ENCODE peak calls at places on chromosomes 11 and 22, in eight cellular contexts. One of them, this sample, is unnamed.

GRCh38 chr11:84958295-84958694 is 668.8 kb downstream of the DLG2 start:
- DNase-seq in tibial artery: no peak
- DNase-seq in A549: no peak
- DNase-seq in GM23338: no peak
- DNase-seq in ovary: no peak
- DNase-seq in hepatocyte: peak; percentile 13
- DNase-seq in GM12878: no peak
- DNase-seq in brain microvascular endothelial cell: no peak
- DNase-seq in this sample: no peak

GRCh38 chr11:64585150-64585549 is 5.9 kb upstream of the SLC22A12 start:
- DNase-seq in tibial artery: no peak
- DNase-seq in A549: no peak
- DNase-seq in GM23338: no peak
- DNase-seq in ovary: no peak
- DNase-seq in hepatocyte: no peak
- DNase-seq in GM12878: no peak
- DNase-seq in brain microvascular endothelial cell: no peak
- DNase-seq in this sample: no peak

GRCh38 chr11:44364596-44364995 is 54.7 kb upstream of the ALX4 start:
- DNase-seq in tibial artery: no peak
- DNase-seq in A549: no peak
- DNase-seq in GM23338: no peak
- DNase-seq in ovary: no peak
- DNase-seq in hepatocyte: no peak
- DNase-seq in GM12878: no peak
- DNase-seq in brain microvascular endothelial cell: no peak
- DNase-seq in this sample: no peak

GRCh38 chr11:14374922-14375630 is 16.1 kb upstream of the RRAS2 start:
- DNase-seq in tibial artery: no peak
- DNase-seq in A549: peak; percentile 30
- DNase-seq in GM23338: peak; percentile 73
- DNase-seq in ovary: no peak
- DNase-seq in hepatocyte: no peak
- DNase-seq in GM12878: no peak
- DNase-seq in brain microvascular endothelial cell: no peak
- DNase-seq in this sample: no peak

GRCh38 chr11:29320196-29320595 is 696.6 kb downstream of the KCNA4 start:
- DNase-seq in tibial artery: no peak
- DNase-seq in A549: no peak
- DNase-seq in GM23338: no peak
- DNase-seq in ovary: no peak
- DNase-seq in hepatocyte: no peak
- DNase-seq in GM12878: no peak
- DNase-seq in brain microvascular endothelial cell: no peak
- DNase-seq in this sample: no peak

GRCh38 chr11:125925247-125925740 is 20.6 kb upstream of the VSIG10L2 start:
- DNase-seq in tibial artery: no peak
- DNase-seq in A549: no peak
- DNase-seq in GM23338: no peak
- DNase-seq in ovary: no peak
- DNase-seq in hepatocyte: peak; percentile 74
- DNase-seq in GM12878: no peak
- DNase-seq in brain microvascular endothelial cell: no peak
- DNase-seq in this sample: no peak

GRCh38 chr22:46563381-46564083 is 26.1 kb upstream of the CELSR1 start:
- DNase-seq in tibial artery: peak; percentile 66
- DNase-seq in A549: peak; percentile 68
- DNase-seq in GM23338: peak; percentile 82
- DNase-seq in ovary: peak; percentile 48
- DNase-seq in hepatocyte: peak; percentile 81
- DNase-seq in GM12878: no peak
- DNase-seq in brain microvascular endothelial cell: peak; percentile 32
- DNase-seq in this sample: no peak

GRCh38 chr22:20868225-20868944 is 9.6 kb downstream of the SNAP29 start:
- DNase-seq in tibial artery: no peak
- DNase-seq in A549: no peak
- DNase-seq in GM23338: no peak
- DNase-seq in ovary: no peak
- DNase-seq in hepatocyte: no peak
- DNase-seq in GM12878: no peak
- DNase-seq in brain microvascular endothelial cell: no peak
- DNase-seq in this sample: no peak

GRCh38 chr11:2127357-2127971 is 11.7 kb downstream of the IGF2 start:
- DNase-seq in tibial artery: no peak
- DNase-seq in A549: no peak
- DNase-seq in GM23338: no peak
- DNase-seq in ovary: no peak
- DNase-seq in hepatocyte: no peak
- DNase-seq in GM12878: no peak
- DNase-seq in brain microvascular endothelial cell: no peak
- DNase-seq in this sample: no peak

GRCh38 chr11:819943-820649 is 1.4 kb downstream of the PNPLA2 start:
- DNase-seq in tibial artery: peak; percentile 93
- DNase-seq in A549: peak; percentile 92
- DNase-seq in GM23338: peak; percentile 92
- DNase-seq in ovary: peak; percentile 69
- DNase-seq in hepatocyte: peak; percentile 93
- DNase-seq in GM12878: no peak
- DNase-seq in brain microvascular endothelial cell: no peak
- DNase-seq in this sample: peak; percentile 96

GRCh38 chr11:76606102-76606793 is 64.3 kb downstream of the LRRC32 start:
- DNase-seq in tibial artery: peak; percentile 75
- DNase-seq in A549: no peak
- DNase-seq in GM23338: no peak
- DNase-seq in ovary: peak; percentile 50
- DNase-seq in hepatocyte: no peak
- DNase-seq in GM12878: no peak
- DNase-seq in brain microvascular endothelial cell: no peak
- DNase-seq in this sample: peak; percentile 84

GRCh38 chr11:9214765-9215164 is 50.4 kb downstream of the DENND5A start:
- DNase-seq in tibial artery: no peak
- DNase-seq in A549: peak; percentile 38
- DNase-seq in GM23338: no peak
- DNase-seq in ovary: no peak
- DNase-seq in hepatocyte: no peak
- DNase-seq in GM12878: no peak
- DNase-seq in brain microvascular endothelial cell: no peak
- DNase-seq in this sample: no peak
- H3K27ac ChIP-seq in tibial artery: no peak overlapping the region
- H3K27ac ChIP-seq in A549: no peak overlapping the region
- H3K27ac ChIP-seq in GM23338: peak overlapping the region; percentile 70
- H3K27ac ChIP-seq in ovary: no peak overlapping the region
- H3K27ac ChIP-seq in hepatocyte: no peak overlapping the region
- H3K27ac ChIP-seq in GM12878: peak overlapping the region; percentile 47
- H3K27ac ChIP-seq in brain microvascular endothelial cell: no peak overlapping the region
- H3K27ac ChIP-seq in this sample: no peak overlapping the region

GRCh38 chr11:132114185-132114584 is 743.8 kb downstream of the NTM start:
- DNase-seq in tibial artery: peak; percentile 38
- DNase-seq in A549: peak; percentile 6
- DNase-seq in GM23338: peak; percentile 78
- DNase-seq in ovary: no peak
- DNase-seq in hepatocyte: peak; percentile 57
- DNase-seq in GM12878: no peak
- DNase-seq in brain microvascular endothelial cell: no peak
- DNase-seq in this sample: no peak
- TF ChIP-seq CTCF in tibial artery: no peak
- TF ChIP-seq CTCF in A549: no peak
- TF ChIP-seq CTCF in GM23338: peak; percentile 62
- TF ChIP-seq CTCF in ovary: no peak
- TF ChIP-seq CTCF in hepatocyte: peak; percentile 48
- TF ChIP-seq CTCF in GM12878: peak; percentile 53
- TF ChIP-seq CTCF in brain microvascular endothelial cell: peak; percentile 67
- TF ChIP-seq CTCF in this sample: no peak

DNA sequence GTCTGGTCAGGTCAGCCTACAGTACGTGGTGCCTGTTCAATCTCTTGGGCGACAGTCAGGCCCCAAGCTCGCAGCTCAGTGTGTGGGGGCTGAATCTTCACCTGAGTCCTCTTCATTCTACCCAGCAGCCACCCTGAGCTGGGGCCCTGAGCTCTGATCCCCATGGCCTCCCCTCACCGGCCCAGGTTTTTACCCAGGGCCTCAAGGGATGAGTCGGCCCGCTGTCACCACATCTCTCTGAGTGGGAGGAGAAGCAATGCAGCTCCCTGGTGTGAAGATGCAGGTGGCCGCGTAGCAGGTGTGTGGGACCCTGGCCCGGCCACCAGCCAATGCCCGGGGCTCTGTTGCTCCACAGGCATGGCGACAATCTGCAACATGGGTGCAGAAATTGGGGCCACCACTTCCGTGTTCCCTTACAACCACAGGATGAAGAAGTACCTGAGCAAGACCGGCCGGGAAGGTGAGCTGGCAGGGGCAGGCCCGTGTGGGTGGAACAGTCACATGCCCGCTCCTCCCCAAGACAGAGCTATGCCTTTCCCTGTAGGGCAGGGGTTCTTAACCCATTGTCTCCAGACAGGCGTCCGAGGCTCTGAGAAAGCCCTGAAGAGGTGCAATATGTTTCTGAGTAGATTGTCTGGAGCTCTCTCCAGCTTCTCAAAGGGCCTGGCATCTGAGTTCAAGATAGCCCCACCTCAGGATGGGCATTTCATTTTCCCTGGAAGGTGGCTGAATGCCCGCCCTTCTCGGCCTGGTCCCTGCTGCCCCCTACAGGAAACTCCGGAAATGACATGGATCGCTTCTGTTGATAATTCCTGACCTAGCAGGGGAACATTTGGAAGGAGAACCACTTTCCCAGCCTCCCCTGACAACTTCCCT is 26.9 kb downstream of the POLR3H start:
- DNase-seq in tibial artery: peak; percentile 72
- DNase-seq in A549: peak; percentile 48
- DNase-seq in GM23338: peak; percentile 83
- DNase-seq in ovary: peak; percentile 72
- DNase-seq in hepatocyte: peak; percentile 77
- DNase-seq in GM12878: no peak
- DNase-seq in brain microvascular endothelial cell: peak; percentile 34
- DNase-seq in this sample: no peak
- H3K27ac ChIP-seq in tibial artery: peak overlapping the region; percentile 78
- H3K27ac ChIP-seq in A549: no peak overlapping the region
- H3K27ac ChIP-seq in GM23338: no peak overlapping the region
- H3K27ac ChIP-seq in ovary: no peak overlapping the region
- H3K27ac ChIP-seq in hepatocyte: no peak overlapping the region
- H3K27ac ChIP-seq in GM12878: no peak overlapping the region
- H3K27ac ChIP-seq in brain microvascular endothelial cell: no peak overlapping the region
- H3K27ac ChIP-seq in this sample: peak overlapping the region; percentile 69

DNA sequence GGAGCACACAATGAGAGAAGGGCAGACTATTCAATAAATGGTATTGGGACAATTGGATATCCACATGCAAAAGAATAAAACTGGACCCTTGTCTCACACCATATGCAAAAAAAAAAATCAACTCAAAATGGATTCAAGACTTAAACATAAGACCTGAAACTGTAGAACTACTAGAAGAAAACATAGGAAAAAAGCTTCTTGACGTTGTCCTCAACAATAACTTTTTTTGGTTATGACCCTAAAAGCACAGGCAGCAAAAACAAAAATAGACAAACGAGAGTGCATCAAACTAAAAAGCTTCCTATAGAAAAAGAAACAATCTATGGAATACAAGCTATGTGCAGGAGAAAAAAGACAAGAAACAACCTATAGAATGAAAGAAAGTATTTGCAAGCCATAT is 37.1 kb upstream of the EED start:
- DNase-seq in tibial artery: no peak
- DNase-seq in A549: no peak
- DNase-seq in GM23338: no peak
- DNase-seq in ovary: no peak
- DNase-seq in hepatocyte: no peak
- DNase-seq in GM12878: no peak
- DNase-seq in brain microvascular endothelial cell: no peak
- DNase-seq in this sample: no peak
- TF ChIP-seq CTCF in tibial artery: no peak
- TF ChIP-seq CTCF in A549: no peak
- TF ChIP-seq CTCF in GM23338: no peak
- TF ChIP-seq CTCF in ovary: no peak
- TF ChIP-seq CTCF in hepatocyte: no peak
- TF ChIP-seq CTCF in GM12878: no peak
- TF ChIP-seq CTCF in brain microvascular endothelial cell: no peak
- TF ChIP-seq CTCF in this sample: no peak

GRCh38 chr11:32435947-32436750 is 810 bp upstream of the WT1 start:
- DNase-seq in tibial artery: no peak
- DNase-seq in A549: no peak
- DNase-seq in GM23338: peak; percentile 65
- DNase-seq in ovary: peak; percentile 84
- DNase-seq in hepatocyte: no peak
- DNase-seq in GM12878: no peak
- DNase-seq in brain microvascular endothelial cell: no peak
- DNase-seq in this sample: no peak
- H3K27ac ChIP-seq in tibial artery: no peak overlapping the region
- H3K27ac ChIP-seq in A549: peak overlapping the region; percentile 79
- H3K27ac ChIP-seq in GM23338: no peak overlapping the region
- H3K27ac ChIP-seq in ovary: peak overlapping the region; percentile 89
- H3K27ac ChIP-seq in hepatocyte: no peak overlapping the region
- H3K27ac ChIP-seq in GM12878: no peak overlapping the region
- H3K27ac ChIP-seq in brain microvascular endothelial cell: no peak overlapping the region
- H3K27ac ChIP-seq in this sample: no peak overlapping the region

GRCh38 chr11:73729594-73730206 is 31.2 kb downstream of the RAB6A start:
- DNase-seq in tibial artery: no peak
- DNase-seq in A549: peak; percentile 36
- DNase-seq in GM23338: peak; percentile 86
- DNase-seq in ovary: no peak
- DNase-seq in hepatocyte: peak; percentile 12
- DNase-seq in GM12878: no peak
- DNase-seq in brain microvascular endothelial cell: no peak
- DNase-seq in this sample: no peak
- TF ChIP-seq CTCF in tibial artery: no peak
- TF ChIP-seq CTCF in A549: no peak
- TF ChIP-seq CTCF in GM23338: peak; percentile 77
- TF ChIP-seq CTCF in ovary: no peak
- TF ChIP-seq CTCF in hepatocyte: no peak
- TF ChIP-seq CTCF in GM12878: peak; percentile 60
- TF ChIP-seq CTCF in brain microvascular endothelial cell: peak; percentile 69
- TF ChIP-seq CTCF in this sample: no peak